ENCODE peak calls at places on chromosomes 2 and 18, in seven cellular contexts. One of them, this sample, is unnamed. For H3K9me3, the result is how much of the 10 kb centered on the place peaks cover.

GRCh38 chr2:71461304-71461671 is 7.9 kb downstream of the DYSF start:
- DNase-seq in ovary: no peak
- DNase-seq in suprapubic skin: no peak
- DNase-seq in gastrocnemius medialis: no peak
- DNase-seq in adrenal gland: no peak
- DNase-seq in Peyer's patch: no peak
- DNase-seq in A549: no peak
- DNase-seq in this sample: no peak

GRCh38 chr2:159615936-159616733 is at the start of gene BAZ2B:
- DNase-seq in ovary: no peak
- DNase-seq in suprapubic skin: peak
- DNase-seq in gastrocnemius medialis: peak
- DNase-seq in adrenal gland: peak
- DNase-seq in Peyer's patch: peak
- DNase-seq in A549: peak
- DNase-seq in this sample: peak

GRCh38 chr2:9593936-9594335 is 36.9 kb downstream of the YWHAQ start:
- DNase-seq in ovary: no peak
- DNase-seq in suprapubic skin: no peak
- DNase-seq in gastrocnemius medialis: no peak
- DNase-seq in adrenal gland: no peak
- DNase-seq in Peyer's patch: no peak
- DNase-seq in A549: no peak
- DNase-seq in this sample: no peak

GRCh38 chr2:165176780-165177179 is 27.1 kb downstream of the SCN3A start:
- DNase-seq in ovary: no peak
- DNase-seq in suprapubic skin: no peak
- DNase-seq in gastrocnemius medialis: no peak
- DNase-seq in adrenal gland: no peak
- DNase-seq in Peyer's patch: no peak
- DNase-seq in A549: no peak
- DNase-seq in this sample: no peak

GRCh38 chr2:168455692-168456525 is at the start of gene CERS6:
- DNase-seq in ovary: peak
- DNase-seq in suprapubic skin: peak
- DNase-seq in gastrocnemius medialis: peak
- DNase-seq in adrenal gland: peak
- DNase-seq in Peyer's patch: peak
- DNase-seq in A549: peak
- DNase-seq in this sample: peak

GRCh38 chr18:79511271-79511670 is 115.5 kb downstream of the NFATC1 start:
- DNase-seq in ovary: peak
- DNase-seq in suprapubic skin: peak
- DNase-seq in gastrocnemius medialis: no peak
- DNase-seq in adrenal gland: peak
- DNase-seq in Peyer's patch: peak
- DNase-seq in A549: no peak
- DNase-seq in this sample: no peak

GRCh38 chr18:58646334-58646862 is 17.5 kb upstream of the ALPK2 start:
- DNase-seq in ovary: no peak
- DNase-seq in suprapubic skin: no peak
- DNase-seq in gastrocnemius medialis: no peak
- DNase-seq in adrenal gland: no peak
- DNase-seq in Peyer's patch: no peak
- DNase-seq in A549: no peak
- DNase-seq in this sample: no peak

GRCh38 chr18:75624836-75625235 is 197.3 kb upstream of the SMIM21 start:
- DNase-seq in ovary: no peak
- DNase-seq in suprapubic skin: no peak
- DNase-seq in gastrocnemius medialis: no peak
- DNase-seq in adrenal gland: no peak
- DNase-seq in Peyer's patch: no peak
- DNase-seq in A549: no peak
- DNase-seq in this sample: no peak

GRCh38 chr2:27154990-27155615 is 6.3 kb downstream of the TCF23 start:
- DNase-seq in ovary: peak
- DNase-seq in suprapubic skin: no peak
- DNase-seq in gastrocnemius medialis: no peak
- DNase-seq in adrenal gland: no peak
- DNase-seq in Peyer's patch: no peak
- DNase-seq in A549: no peak
- DNase-seq in this sample: no peak

GRCh38 chr18:77065221-77065981 is 67.2 kb downstream of the MBP start:
- DNase-seq in ovary: no peak
- DNase-seq in suprapubic skin: no peak
- DNase-seq in gastrocnemius medialis: no peak
- DNase-seq in adrenal gland: peak
- DNase-seq in Peyer's patch: peak
- DNase-seq in A549: peak
- DNase-seq in this sample: no peak

GRCh38 chr2:164599954-164600589 is 21.2 kb downstream of the GRB14 start:
- DNase-seq in ovary: no peak
- DNase-seq in suprapubic skin: no peak
- DNase-seq in gastrocnemius medialis: no peak
- DNase-seq in adrenal gland: peak
- DNase-seq in Peyer's patch: no peak
- DNase-seq in A549: peak
- DNase-seq in this sample: no peak

GRCh38 chr18:25648724-25649260 is 296.8 kb upstream of the ZNF521 start:
- DNase-seq in ovary: no peak
- DNase-seq in suprapubic skin: no peak
- DNase-seq in gastrocnemius medialis: no peak
- DNase-seq in adrenal gland: no peak
- DNase-seq in Peyer's patch: no peak
- DNase-seq in A549: no peak
- DNase-seq in this sample: no peak

GRCh38 chr2:175154670-175155082 is 13.3 kb downstream of the ATF2 start:
- DNase-seq in ovary: no peak
- DNase-seq in suprapubic skin: no peak
- DNase-seq in gastrocnemius medialis: no peak
- DNase-seq in adrenal gland: no peak
- DNase-seq in Peyer's patch: no peak
- DNase-seq in A549: peak
- DNase-seq in this sample: no peak

GRCh38 chr2:157262248-157262647 is 4.7 kb downstream of the GALNT5 start:
- DNase-seq in ovary: no peak
- DNase-seq in suprapubic skin: no peak
- DNase-seq in gastrocnemius medialis: no peak
- DNase-seq in adrenal gland: no peak
- DNase-seq in Peyer's patch: no peak
- DNase-seq in A549: no peak
- DNase-seq in this sample: no peak

GRCh38 chr2:239806276-239806675 is 218.9 kb downstream of the NDUFA10 start:
- DNase-seq in ovary: peak
- DNase-seq in suprapubic skin: no peak
- DNase-seq in gastrocnemius medialis: no peak
- DNase-seq in adrenal gland: no peak
- DNase-seq in Peyer's patch: no peak
- DNase-seq in A549: no peak
- DNase-seq in this sample: no peak

GRCh38 chr18:61414116-61414515 is 80.9 kb downstream of the CDH20 start:
- DNase-seq in ovary: no peak
- DNase-seq in suprapubic skin: no peak
- DNase-seq in gastrocnemius medialis: no peak
- DNase-seq in adrenal gland: no peak
- DNase-seq in Peyer's patch: no peak
- DNase-seq in A549: no peak
- DNase-seq in this sample: no peak

DNA sequence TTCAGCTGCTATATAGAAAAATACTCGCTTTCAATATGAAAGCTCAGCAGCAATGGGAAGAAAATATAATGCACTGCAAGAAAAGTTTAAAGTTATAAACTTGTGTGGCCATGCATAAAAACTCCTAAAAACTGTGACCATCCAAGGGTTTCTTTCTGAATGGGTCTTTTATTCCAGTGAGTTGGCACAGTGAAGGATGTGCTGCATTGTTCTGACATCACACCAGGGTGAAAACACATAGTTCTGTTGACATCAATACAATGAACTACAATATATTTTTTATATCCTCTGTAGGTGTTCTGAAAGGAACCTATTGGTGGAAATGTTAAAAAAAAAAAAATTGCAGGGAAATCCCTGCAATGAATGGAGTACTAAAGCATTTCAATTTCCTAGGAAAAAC is 80.2 kb downstream of the CDH20 start:
- DNase-seq in ovary: no peak
- DNase-seq in suprapubic skin: no peak
- DNase-seq in gastrocnemius medialis: no peak
- DNase-seq in adrenal gland: no peak
- DNase-seq in Peyer's patch: no peak
- DNase-seq in A549: no peak
- DNase-seq in this sample: no peak
- H3K9me3 ChIP-seq in ovary: under half
- H3K9me3 ChIP-seq in suprapubic skin: under half
- H3K9me3 ChIP-seq in gastrocnemius medialis: under half
- H3K9me3 ChIP-seq in adrenal gland: under half
- H3K9me3 ChIP-seq in Peyer's patch: under half
- H3K9me3 ChIP-seq in A549: under half
- H3K9me3 ChIP-seq in this sample: under half

DNA sequence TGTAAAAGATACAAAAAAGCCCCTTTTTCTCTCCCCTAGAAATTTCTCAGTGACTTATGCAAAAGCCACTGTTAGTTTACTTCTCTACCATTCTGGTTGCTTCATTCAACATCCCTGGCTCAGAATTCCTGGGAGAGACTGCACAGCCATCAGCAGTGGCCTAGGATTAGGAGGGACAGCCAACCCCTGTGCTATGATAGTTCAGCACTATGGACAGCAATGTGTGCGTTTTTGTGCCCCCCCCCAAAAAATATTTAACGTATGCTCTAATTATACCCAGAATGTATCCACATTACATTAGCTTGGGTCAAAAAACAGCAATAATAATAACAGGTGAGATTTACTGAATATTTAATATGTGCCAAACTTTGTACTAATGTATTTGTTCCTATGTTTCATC is 29.0 kb downstream of the OSR1 start:
- DNase-seq in ovary: no peak
- DNase-seq in suprapubic skin: no peak
- DNase-seq in gastrocnemius medialis: no peak
- DNase-seq in adrenal gland: no peak
- DNase-seq in Peyer's patch: no peak
- DNase-seq in A549: no peak
- DNase-seq in this sample: no peak
- TF ChIP-seq POLR2A in ovary: no peak
- TF ChIP-seq POLR2A in suprapubic skin: no peak
- TF ChIP-seq POLR2A in gastrocnemius medialis: no peak
- TF ChIP-seq POLR2A in adrenal gland: no peak
- TF ChIP-seq POLR2A in Peyer's patch: no peak
- TF ChIP-seq POLR2A in A549: no peak
- TF ChIP-seq POLR2A in this sample: no peak

GRCh38 chr2:45881970-45882581 is 230.6 kb downstream of the PRKCE start:
- DNase-seq in ovary: no peak
- DNase-seq in suprapubic skin: no peak
- DNase-seq in gastrocnemius medialis: no peak
- DNase-seq in adrenal gland: no peak
- DNase-seq in Peyer's patch: no peak
- DNase-seq in A549: no peak
- DNase-seq in this sample: no peak

GRCh38 chr2:45879936-45880335 is 228.5 kb downstream of the PRKCE start:
- DNase-seq in ovary: no peak
- DNase-seq in suprapubic skin: no peak
- DNase-seq in gastrocnemius medialis: no peak
- DNase-seq in adrenal gland: no peak
- DNase-seq in Peyer's patch: no peak
- DNase-seq in A549: no peak
- DNase-seq in this sample: no peak

GRCh38 chr2:45882707-45883106 is 231.2 kb downstream of the PRKCE start:
- DNase-seq in ovary: peak
- DNase-seq in suprapubic skin: no peak
- DNase-seq in gastrocnemius medialis: peak
- DNase-seq in adrenal gland: no peak
- DNase-seq in Peyer's patch: no peak
- DNase-seq in A549: no peak
- DNase-seq in this sample: no peak

GRCh38 chr2:45876611-45877010 is 225.1 kb downstream of the PRKCE start:
- DNase-seq in ovary: no peak
- DNase-seq in suprapubic skin: no peak
- DNase-seq in gastrocnemius medialis: no peak
- DNase-seq in adrenal gland: no peak
- DNase-seq in Peyer's patch: no peak
- DNase-seq in A549: no peak
- DNase-seq in this sample: no peak

DNA sequence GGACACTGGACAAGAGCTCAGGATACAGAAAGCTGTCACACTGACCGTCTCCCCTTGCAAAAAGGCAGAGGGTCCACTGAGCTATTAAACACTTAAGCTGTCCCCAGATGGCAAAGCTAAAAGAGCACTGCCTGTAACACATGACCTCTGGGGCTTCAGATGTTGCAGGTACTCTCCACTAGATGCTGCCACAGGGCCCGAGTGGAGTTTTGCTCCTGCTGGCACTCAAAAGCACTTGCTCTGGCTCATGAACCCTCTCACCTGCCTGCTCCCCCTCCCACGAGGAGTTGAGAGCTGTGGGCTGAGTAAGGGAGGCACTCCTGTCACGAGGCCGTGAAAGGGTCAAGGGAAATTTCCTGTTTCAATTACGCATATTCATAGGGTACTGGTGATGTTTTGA is 227.9 kb downstream of the PRKCE start:
- DNase-seq in ovary: no peak
- DNase-seq in suprapubic skin: no peak
- DNase-seq in gastrocnemius medialis: no peak
- DNase-seq in adrenal gland: no peak
- DNase-seq in Peyer's patch: no peak
- DNase-seq in A549: peak
- DNase-seq in this sample: no peak
- H3K9me3 ChIP-seq in ovary: under half
- H3K9me3 ChIP-seq in suprapubic skin: under half
- H3K9me3 ChIP-seq in gastrocnemius medialis: under half
- H3K9me3 ChIP-seq in adrenal gland: under half
- H3K9me3 ChIP-seq in Peyer's patch: under half
- H3K9me3 ChIP-seq in A549: under half
- H3K9me3 ChIP-seq in this sample: under half

DNA sequence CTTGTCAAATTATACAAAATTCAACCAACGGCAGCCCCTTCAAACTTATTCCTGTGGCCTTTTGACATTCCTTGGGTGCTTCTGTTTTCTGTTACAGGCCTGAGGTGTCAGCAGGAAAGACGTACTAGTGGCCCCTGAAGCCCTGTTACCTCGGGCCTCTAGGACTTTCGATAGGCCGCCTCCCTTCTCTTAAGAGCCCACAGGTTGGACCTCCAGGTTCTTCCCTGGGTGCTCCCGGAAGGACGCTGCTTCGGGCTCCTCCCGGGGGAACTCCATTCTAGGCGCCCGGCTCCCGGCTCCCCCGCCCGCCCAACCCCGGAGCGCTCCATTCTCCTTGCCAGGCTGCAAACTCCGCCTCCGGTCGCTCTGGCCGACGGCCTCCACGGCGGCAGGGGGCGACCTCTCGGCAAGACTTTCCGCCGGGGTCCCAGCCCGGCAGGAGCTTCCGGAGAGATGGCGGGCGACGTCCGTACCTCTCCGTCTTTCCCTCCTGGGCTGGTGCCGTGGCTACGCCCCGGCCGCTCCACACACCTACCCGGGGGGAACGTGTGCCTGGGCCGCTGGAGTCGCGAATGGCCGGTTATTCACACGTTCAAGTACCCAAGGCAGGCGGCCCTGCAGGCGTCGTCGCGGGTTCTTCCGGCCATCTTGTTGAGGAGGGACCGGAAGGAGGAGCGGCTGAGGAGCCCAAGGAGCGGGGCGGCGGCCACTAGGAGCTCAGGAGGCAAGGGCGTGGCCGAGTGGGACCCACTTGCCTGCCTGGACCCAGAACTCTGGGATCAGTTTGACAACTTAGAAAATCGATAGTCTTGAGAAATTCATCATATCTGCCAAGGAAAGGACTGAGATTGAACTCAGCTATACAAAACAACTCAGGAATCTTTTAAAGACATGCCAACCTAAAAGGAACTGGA is 27.5 kb downstream of the BOLA3 start:
- DNase-seq in ovary: peak
- DNase-seq in suprapubic skin: peak
- DNase-seq in gastrocnemius medialis: peak
- DNase-seq in adrenal gland: peak
- DNase-seq in Peyer's patch: peak
- DNase-seq in A549: peak
- DNase-seq in this sample: peak
- TF ChIP-seq POLR2A in ovary: peak
- TF ChIP-seq POLR2A in suprapubic skin: no peak
- TF ChIP-seq POLR2A in gastrocnemius medialis: no peak
- TF ChIP-seq POLR2A in adrenal gland: peak
- TF ChIP-seq POLR2A in Peyer's patch: peak
- TF ChIP-seq POLR2A in A549: peak
- TF ChIP-seq POLR2A in this sample: no peak

This sample was measured in breast epithelium.